ENCODE peak calls at places on chromosomes 1 and 21, in nine cellular contexts. U, S, T, O, F, N, W, L and Z are unnamed samples.

GRCh38 chr1:214321686-214322453 is 40.9 kb downstream of the SMYD2 start:
- DNase-seq in U (no peak), S (no peak), T (no peak), O (no peak), F (no peak), N (no peak), W (no peak), L (no peak), Z (no peak)

GRCh38 chr1:31063636-31064035 is 1.9 kb downstream of the PUM1 start:
- DNase-seq in U (no peak), S (no peak), T (no peak), O (no peak), F (no peak), N (no peak), W (no peak), L (no peak), Z (no peak)

GRCh38 chr1:178564086-178564782 is 51.3 kb downstream of the TEX35 start:
- DNase-seq in U (no peak), S (no peak), T (no peak), O (peak), F (no peak), N (peak), W (no peak), L (no peak), Z (no peak)

GRCh38 chr1:92031281-92032110 is 1.7 kb downstream of the EPHX4 start:
- DNase-seq in U (no peak), S (peak), T (no peak), O (peak), F (no peak), N (no peak), W (no peak), L (no peak), Z (no peak)

GRCh38 chr1:209688746-209689234 is 13.6 kb downstream of the G0S2 start:
- DNase-seq in U (no peak), S (no peak), T (no peak), O (no peak), F (no peak), N (no peak), W (no peak), L (no peak), Z (no peak)

GRCh38 chr1:10899490-10900264 is 103.2 kb upstream of the CASZ1 start:
- DNase-seq in U (no peak), S (no peak), T (no peak), O (no peak), F (no peak), N (no peak), W (no peak), L (peak), Z (no peak)

GRCh38 chr21:42684109-42684916 is 30.9 kb downstream of the PDE9A start:
- DNase-seq in U (no peak), S (no peak), T (no peak), O (no peak), F (no peak), N (no peak), W (peak), L (no peak), Z (no peak)

GRCh38 chr1:207826557-207827487 is 75.0 kb downstream of the CD46 start:
- DNase-seq in U (no peak), S (no peak), T (no peak), O (peak), F (no peak), N (peak), W (no peak), L (no peak), Z (no peak)

GRCh38 chr1:203335503-203335902 is 15.4 kb downstream of the FMOD start:
- DNase-seq in U (no peak), S (no peak), T (no peak), O (no peak), F (no peak), N (no peak), W (no peak), L (no peak), Z (no peak)

GRCh38 chr1:68237040-68237439 is 4.7 kb upstream of the WLS start:
- DNase-seq in U (no peak), S (no peak), T (no peak), O (no peak), F (no peak), N (no peak), W (no peak), L (no peak), Z (no peak)

GRCh38 chr1:9957726-9958125 is 14.5 kb downstream of the NMNAT1 start:
- DNase-seq in U (no peak), S (no peak), T (no peak), O (no peak), F (no peak), N (no peak), W (no peak), L (no peak), Z (no peak)

GRCh38 chr1:48674641-48675040 is 102.0 kb downstream of the BEND5 start:
- DNase-seq in U (no peak), S (no peak), T (no peak), O (peak), F (no peak), N (no peak), W (no peak), L (no peak), Z (no peak)

GRCh38 chr1:241157435-241157834 is 199.6 kb downstream of the RGS7 start:
- DNase-seq in U (no peak), S (no peak), T (no peak), O (no peak), F (no peak), N (no peak), W (no peak), L (no peak), Z (no peak)

GRCh38 chr21:44304846-44305245 is 5.0 kb downstream of the PFKL start:
- DNase-seq in U (no peak), S (peak), T (peak), O (peak), F (no peak), N (peak), W (peak), L (no peak), Z (no peak)

GRCh38 chr1:231353086-231353485 is 15.0 kb downstream of the SPRTN start:
- DNase-seq in U (no peak), S (no peak), T (no peak), O (no peak), F (no peak), N (no peak), W (no peak), L (no peak), Z (no peak)

GRCh38 chr1:36650200-36651065 is 167.7 kb upstream of the CSF3R start:
- DNase-seq in U (no peak), S (peak), T (peak), O (peak), F (peak), N (peak), W (peak), L (peak), Z (peak)

GRCh38 chr1:31981976-31982375 is 31.7 kb upstream of the KHDRBS1 start:
- DNase-seq in U (no peak), S (no peak), T (no peak), O (no peak), F (no peak), N (no peak), W (no peak), L (no peak), Z (no peak)